ENCODE peak calls at places on chromosome 9, in five cellular contexts. F is spleen, A is kidney, P is H9, W is omental fat pad. Y is an unnamed sample.

GRCh38 chr9:19026375-19026774 is 6.6 kb downstream of the SAXO1 start:
- DNase-seq in P (no peak), A (no peak), W (no peak), F (no peak), Y (no peak)

GRCh38 chr9:84874583-84874982 is 205.1 kb downstream of the NTRK2 start:
- DNase-seq in P (no peak), F (no peak), A (no peak), W (no peak), Y (no peak)

GRCh38 chr9:34823778-34824177 is 113.8 kb upstream of the CCL21 start:
- DNase-seq in A (no peak), W (no peak), F (no peak), P (no peak), Y (no peak)

GRCh38 chr9:36151306-36152210 is 15.0 kb downstream of the GLIPR2 start:
- DNase-seq in F (peak), A (peak), P (no peak), W (no peak), Y (no peak)

GRCh38 chr9:76571288-76572204 is 112.6 kb downstream of the GCNT1 start:
- DNase-seq in P (no peak), F (peak), W (no peak), A (no peak), Y (no peak)

GRCh38 chr9:17744786-17745185 is 165.9 kb downstream of the SH3GL2 start:
- DNase-seq in A (no peak), W (no peak), P (peak), F (no peak), Y (no peak)

GRCh38 chr9:16728128-16728505 is 142.4 kb downstream of the BNC2 start:
- DNase-seq in W (no peak), P (no peak), A (no peak), F (no peak), Y (no peak)

GRCh38 chr9:134694714-134695113 is 53.1 kb downstream of the COL5A1 start:
- DNase-seq in F (peak), P (no peak), W (no peak), A (peak), Y (peak)

GRCh38 chr9:130770679-130771442 is 64.2 kb upstream of the ABL1 start:
- DNase-seq in W (no peak), F (no peak), A (no peak), P (no peak), Y (no peak)

GRCh38 chr9:135087489-135087791 is at the start of gene OLFM1:
- DNase-seq in P (peak), F (no peak), A (peak), W (peak), Y (no peak)

GRCh38 chr9:109401169-109401989 is 80.5 kb upstream of the EPB41L4B start:
- DNase-seq in A (no peak), F (no peak), P (peak), W (peak), Y (no peak)

GRCh38 chr9:131290767-131291370 is 1.3 kb downstream of the PLPP7 start:
- DNase-seq in P (no peak), A (no peak), F (no peak), W (no peak), Y (no peak)

GRCh38 chr9:127132921-127133647 is 10.6 kb upstream of the ANGPTL2 start:
- DNase-seq in F (no peak), W (no peak), P (peak), A (no peak), Y (peak)

GRCh38 chr9:91746904-91747303 is 203.1 kb downstream of the ROR2 start:
- DNase-seq in P (no peak), A (no peak), W (no peak), F (no peak), Y (no peak)

DNA sequence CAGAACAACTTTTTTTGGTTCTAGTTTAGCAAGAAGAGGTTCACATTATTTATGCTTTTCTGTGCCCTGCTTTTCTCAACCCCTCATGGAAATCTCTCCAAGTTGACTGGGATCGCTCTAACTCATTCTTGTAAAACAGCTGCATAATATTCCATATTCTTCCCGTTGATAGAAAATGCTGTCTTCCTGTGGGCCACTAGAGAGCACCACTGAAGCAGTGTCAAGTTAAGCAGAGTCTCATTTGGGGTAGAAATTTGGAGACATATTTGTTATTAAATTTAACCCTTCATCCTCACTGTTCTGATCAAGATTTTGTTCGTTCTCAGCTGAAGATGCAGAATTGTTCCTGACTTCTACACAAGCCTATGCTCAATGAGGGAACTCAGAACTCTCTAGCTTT is 140.1 kb downstream of the CEMIP2 start:
- DNase-seq in A (no peak), W (no peak), P (no peak), F (no peak), Y (no peak)
- TF ChIP-seq CTCF in A (no peak), W (no peak), P (peak), F (peak), Y (peak)

DNA sequence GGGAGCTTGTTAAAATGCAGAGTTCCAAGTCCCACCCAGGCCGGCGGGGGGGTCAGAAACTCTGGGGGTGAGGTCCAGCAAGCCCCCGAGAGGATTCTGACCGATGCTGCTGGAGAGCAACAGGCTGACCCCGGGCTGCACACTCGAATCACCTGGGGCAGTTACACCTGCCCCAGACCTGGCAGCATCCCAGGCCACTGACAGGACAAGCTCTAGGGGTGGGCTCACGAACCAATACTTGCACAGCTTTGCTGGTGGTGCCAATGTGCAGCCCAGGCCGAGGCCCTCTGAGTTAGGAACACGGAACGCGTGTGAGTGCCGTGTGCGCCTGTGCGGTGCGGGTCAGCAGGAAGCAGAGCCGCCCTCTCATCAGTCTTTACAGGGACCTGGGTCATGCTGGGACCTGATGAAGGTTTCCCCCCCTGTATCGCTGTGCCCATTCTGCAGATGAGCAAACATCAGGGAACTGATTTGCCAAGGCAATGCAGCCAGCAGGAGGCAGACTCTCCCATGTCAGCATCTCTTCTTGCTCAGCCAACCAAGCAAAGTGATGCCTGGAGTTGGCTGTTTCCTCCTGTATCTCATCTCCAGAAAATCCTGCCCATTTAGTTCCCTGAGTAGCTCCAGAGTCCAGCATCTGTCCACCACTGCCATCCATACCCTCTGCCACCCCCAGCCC is 16.3 kb downstream of the FAM163B start:
- DNase-seq in P (no peak), A (peak), F (no peak), W (no peak), Y (no peak)
- TF ChIP-seq CTCF in P (peak), A (no peak), F (no peak), W (no peak), Y (peak)

GRCh38 chr9:114235113-114235589 is 79.8 kb downstream of the COL27A1 start:
- DNase-seq in F (no peak), W (no peak), P (no peak), A (no peak), Y (no peak)

GRCh38 chr9:114232091-114232440 is 76.7 kb downstream of the COL27A1 start:
- DNase-seq in A (no peak), F (no peak), W (no peak), P (no peak), Y (no peak)

GRCh38 chr9:114236391-114237138 is 81.2 kb downstream of the COL27A1 start:
- DNase-seq in F (no peak), P (no peak), A (no peak), W (no peak), Y (no peak)

GRCh38 chr9:114231218-114232090 is 76.1 kb downstream of the COL27A1 start:
- DNase-seq in W (no peak), A (no peak), P (no peak), F (no peak), Y (no peak)

DNA sequence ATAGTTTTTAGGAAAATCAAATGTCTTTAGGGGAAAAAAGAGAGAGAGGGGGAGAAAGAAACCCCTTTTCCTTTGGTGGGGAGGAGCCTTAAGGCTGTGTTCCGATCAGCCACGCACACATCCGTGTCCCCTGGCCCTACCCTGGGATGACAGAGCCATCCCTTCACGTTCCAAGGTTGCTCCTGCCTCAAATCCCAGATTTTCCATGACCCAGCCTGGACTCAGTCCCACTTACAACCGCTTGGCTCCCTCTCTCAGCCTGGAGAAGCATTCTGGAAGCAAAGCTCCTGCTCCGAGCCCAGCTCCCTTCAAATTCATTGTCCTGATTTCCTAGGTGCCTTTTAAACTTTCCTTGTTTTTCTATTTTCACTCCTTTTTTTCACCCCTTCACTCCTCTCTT is 78.5 kb downstream of the COL27A1 start:
- DNase-seq in A (no peak), F (no peak), P (no peak), W (no peak), Y (no peak)
- TF ChIP-seq CTCF in A (no peak), F (no peak), P (no peak), W (no peak), Y (no peak)

GRCh38 chr9:126002476-126003350 is 255.5 kb downstream of the PBX3 start:
- DNase-seq in W (no peak), P (no peak), F (peak), A (peak), Y (peak)
- TF ChIP-seq CTCF in W (no peak), P (no peak), F (no peak), A (no peak), Y (no peak)

Y was measured in chondrocyte.